ENCODE peak calls at places on chromosomes 6 and 20, in seven cellular contexts. W is neural progenitor cell, L is fibroblast of lung, Z is cardiac muscle cell, P is keratinocyte, T is mammary epithelial cell, G is psoas muscle. S is an unnamed sample.

GRCh38 chr6:1388081-1388926 is 1.1 kb upstream of the FOXF2 start:
- DNase-seq in W (peak; percentile 57), G (no peak), P (no peak), L (peak; percentile 83), Z (no peak), T (no peak), S (no peak)

GRCh38 chr20:46324960-46325703 is 16.8 kb upstream of the CDH22 start:
- DNase-seq in P (no peak), Z (peak; percentile 38), T (no peak), G (no peak), L (peak; percentile 23), W (peak; percentile 60), S (peak; percentile 42)

GRCh38 chr20:59751075-59751711 is 146.9 kb downstream of the PHACTR3 start:
- DNase-seq in W (peak; percentile 88), P (no peak), T (peak; percentile 42), Z (no peak), G (peak; percentile 72), L (peak; percentile 29), S (no peak)

GRCh38 chr6:107847844-107848802 is 24.0 kb upstream of the SCML4 start:
- DNase-seq in Z (peak; percentile 90), W (peak; percentile 92), P (peak; percentile 9), T (peak; percentile 66), G (peak; percentile 92), L (peak; percentile 71), S (peak; percentile 75)

GRCh38 chr20:1718604-1719384 is 61.2 kb upstream of the SIRPG start:
- DNase-seq in T (peak; percentile 99), W (no peak), L (peak; percentile 36), P (peak; percentile 97), Z (no peak), G (peak; percentile 68), S (no peak)

GRCh38 chr20:32457476-32457986 is 99.4 kb downstream of the ASXL1 start:
- DNase-seq in W (peak; percentile 97), T (peak; percentile 46), G (peak; percentile 72), P (no peak), L (peak; percentile 52), Z (peak; percentile 95), S (peak; percentile 39)

GRCh38 chr6:110534731-110535164 is 58.3 kb upstream of the SLC22A16 start:
- DNase-seq in Z (no peak), T (peak; percentile 80), G (no peak), W (no peak), L (peak; percentile 76), P (no peak), S (no peak)

GRCh38 chr6:7136859-7137334 is 29.1 kb downstream of the RREB1 start:
- DNase-seq in G (no peak), P (no peak), W (no peak), Z (no peak), T (no peak), L (no peak), S (no peak)

GRCh38 chr6:157239671-157240058 is 83.7 kb downstream of the TMEM242 start:
- DNase-seq in L (no peak), P (no peak), T (no peak), W (no peak), G (no peak), Z (no peak), S (no peak)

GRCh38 chr20:24686156-24686555 is 216.7 kb downstream of the SYNDIG1 start:
- DNase-seq in T (no peak), W (no peak), G (no peak), L (no peak), Z (no peak), P (no peak), S (no peak)

GRCh38 chr6:37517411-37517812 is 17.7 kb upstream of the CCDC167 start:
- DNase-seq in G (no peak), T (no peak), L (peak; percentile 26), W (no peak), Z (no peak), P (no peak), S (no peak)

GRCh38 chr6:41039060-41039998 is at the start of gene UNC5CL:
- DNase-seq in P (no peak), T (peak; percentile 57), W (peak; percentile 63), Z (peak; percentile 64), L (peak; percentile 15), G (peak; percentile 62), S (peak; percentile 22)

GRCh38 chr20:25543068-25543467 is 42.3 kb downstream of the NINL start:
- DNase-seq in T (peak; percentile 37), W (no peak), P (no peak), Z (no peak), G (no peak), L (peak; percentile 61), S (no peak)

GRCh38 chr20:48926816-48927215 is 5.3 kb downstream of the ARFGEF2 start:
- DNase-seq in T (no peak), W (no peak), G (no peak), P (no peak), L (no peak), Z (no peak), S (peak; percentile 85)

GRCh38 chr20:13778827-13779226 is 5.9 kb downstream of the ESF1 start:
- DNase-seq in P (no peak), W (no peak), G (no peak), L (no peak), Z (no peak), T (no peak), S (no peak)

GRCh38 chr6:166691741-166692140 is 64.7 kb upstream of the RPS6KA2 start:
- DNase-seq in Z (no peak), P (no peak), W (no peak), G (no peak), L (no peak), T (no peak), S (peak; percentile 79)

GRCh38 chr20:61680096-61680495 is 385.6 kb downstream of the TAF4 start:
- DNase-seq in W (no peak), T (no peak), L (no peak), Z (no peak), P (no peak), G (no peak), S (no peak)

GRCh38 chr20:5143856-5144255 is 17.0 kb downstream of the CDS2 start:
- DNase-seq in Z (no peak), G (no peak), T (no peak), W (no peak), P (no peak), L (no peak), S (no peak)

GRCh38 chr20:21096321-21097043 is 9.7 kb downstream of the LINC00237 start:
- DNase-seq in T (no peak), W (peak; percentile 54), G (no peak), L (no peak), Z (no peak), P (no peak), S (peak; percentile 20)

GRCh38 chr20:3923818-3924217 is 34.6 kb downstream of the PANK2 start:
- DNase-seq in G (no peak), L (peak; percentile 49), P (no peak), T (peak; percentile 26), W (no peak), Z (no peak), S (no peak)

GRCh38 chr20:3922983-3923339 is 33.8 kb downstream of the PANK2 start:
- DNase-seq in T (no peak), W (no peak), G (no peak), P (no peak), Z (no peak), L (no peak), S (no peak)

GRCh38 chr20:3924304-3925112 is 35.3 kb downstream of the PANK2 start:
- DNase-seq in L (no peak), Z (no peak), W (no peak), G (peak; percentile 64), T (no peak), P (no peak), S (no peak)

GRCh38 chr20:3925899-3926638 is 36.9 kb downstream of the PANK2 start:
- DNase-seq in W (no peak), P (no peak), G (no peak), T (no peak), L (no peak), Z (no peak), S (no peak)

GRCh38 chr20:3925113-3925695 is 36.0 kb downstream of the PANK2 start:
- DNase-seq in L (no peak), W (no peak), T (no peak), G (no peak), P (no peak), Z (no peak), S (no peak)
- H3K36me3 ChIP-seq in L (peaks cover 14% of the 10 kb centered on the region), W (no peaks in the 10 kb centered on the region), T (peaks cover 9% of the 10 kb centered on the region), G (peaks cover 56% of the 10 kb centered on the region), P (peaks cover 19% of the 10 kb centered on the region), Z (peaks cover 8% of the 10 kb centered on the region), S (peaks cover 20% of the 10 kb centered on the region)

DNA sequence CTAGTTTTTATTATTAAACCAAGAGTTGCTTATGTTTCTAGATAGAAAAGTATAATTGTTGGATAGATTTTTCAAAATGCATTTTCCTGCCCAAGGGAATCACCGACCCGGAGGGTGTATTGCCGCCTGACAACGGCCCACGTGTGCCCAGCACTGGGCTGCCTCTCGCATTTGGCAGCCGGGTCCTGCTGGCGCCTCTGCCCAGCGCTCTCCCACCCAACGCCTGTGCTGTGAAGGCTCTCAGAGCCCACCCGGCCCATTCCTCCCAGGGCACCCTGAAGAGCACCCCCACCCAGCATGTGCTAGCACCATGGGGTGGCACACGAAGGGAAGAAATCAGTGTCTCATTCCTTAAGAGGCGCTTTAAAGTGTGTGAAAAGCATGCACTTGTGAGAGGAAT is 88.3 kb upstream of the AFDN start:
- DNase-seq in Z (no peak), G (no peak), W (no peak), T (no peak), L (no peak), P (no peak), S (no peak)
- H3K27ac ChIP-seq in Z (no peak overlapping the region), G (no peak overlapping the region), W (no peak overlapping the region), T (no peak overlapping the region), L (no peak overlapping the region), P (no peak overlapping the region), S (no peak overlapping the region)

GRCh38 chr20:17605131-17605660 is 35.3 kb downstream of the DSTN start:
- DNase-seq in P (no peak), Z (no peak), L (no peak), W (no peak), T (no peak), G (no peak), S (no peak)

GRCh38 chr20:17608701-17609497 is 39.0 kb downstream of the DSTN start:
- DNase-seq in T (no peak), W (no peak), G (no peak), L (no peak), P (no peak), Z (no peak), S (no peak)

GRCh38 chr20:17602493-17602892 is 32.6 kb downstream of the DSTN start:
- DNase-seq in T (no peak), G (no peak), P (no peak), W (no peak), Z (no peak), L (no peak), S (no peak)

GRCh38 chr20:17609978-17610377 is 40.1 kb downstream of the DSTN start:
- DNase-seq in L (no peak), W (no peak), T (no peak), G (no peak), Z (no peak), P (no peak), S (no peak)

GRCh38 chr20:17606001-17606400 is 36.1 kb downstream of the DSTN start:
- DNase-seq in G (no peak), T (no peak), Z (no peak), P (no peak), W (no peak), L (no peak), S (no peak)
- H3K36me3 ChIP-seq in G (peaks cover 67% of the 10 kb centered on the region), T (peaks cover 52% of the 10 kb centered on the region), Z (peaks cover 66% of the 10 kb centered on the region), P (peaks cover 17% of the 10 kb centered on the region), W (no peaks in the 10 kb centered on the region), L (peaks cover 12% of the 10 kb centered on the region), S (peaks cover 6% of the 10 kb centered on the region)

DNA sequence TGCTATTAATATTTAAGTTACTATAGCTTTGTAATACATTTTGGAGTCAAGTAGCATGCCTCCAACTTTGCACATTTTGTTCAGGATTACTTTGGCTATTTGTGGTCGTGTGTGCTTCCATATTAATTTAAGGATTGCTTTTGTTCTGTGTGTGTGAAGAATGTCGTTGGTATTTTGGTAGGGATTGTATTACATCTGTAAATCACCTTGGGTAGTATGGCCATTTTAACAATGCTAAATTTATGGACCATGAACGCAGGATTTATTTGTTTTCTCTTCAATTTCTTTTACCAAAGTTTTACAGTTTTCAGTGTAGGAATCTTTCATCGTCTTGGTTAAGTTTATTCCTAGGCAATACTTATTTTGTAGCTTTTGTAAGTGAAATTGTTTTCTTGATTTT is 758.0 kb downstream of the FRK start:
- DNase-seq in L (no peak), T (no peak), G (no peak), Z (no peak), P (no peak), W (no peak), S (no peak)
- H3K27ac ChIP-seq in L (no peak overlapping the region), T (no peak overlapping the region), G (no peak overlapping the region), Z (no peak overlapping the region), P (no peak overlapping the region), W (no peak overlapping the region), S (no peak overlapping the region)